ENCODE peak calls at places on chromosomes 12 and 14, in ten cellular contexts. R, S, N, B, Q, A, D, M, O and H are unnamed samples.

GRCh38 chr12:43797561-43798217 is 8.4 kb downstream of the TWF1 start:
- DNase-seq in D (no peak), A (no peak), Q (no peak), N (no peak), M (no peak), R (no peak), S (no peak), B (no peak), O (no peak), H (no peak)

GRCh38 chr12:46437411-46437810 is 64.8 kb upstream of the SLC38A2 start:
- DNase-seq in R (no peak), B (no peak), N (no peak), M (no peak), Q (no peak), D (no peak), A (no peak), S (no peak), O (no peak), H (no peak)

GRCh38 chr14:64971890-64972785 is at the start of gene RAB15:
- DNase-seq in O (peak), B (peak), N (peak), M (no peak), D (peak), R (peak), Q (peak), S (peak), A (peak), H (peak)

GRCh38 chr12:62737201-62737600 is 197.7 kb downstream of the PPM1H start:
- DNase-seq in R (no peak), M (no peak), N (no peak), A (no peak), D (no peak), S (no peak), Q (no peak), O (no peak), B (no peak), H (no peak)

GRCh38 chr12:53505086-53505485 is 2.2 kb downstream of the NPFF start:
- DNase-seq in Q (peak), A (no peak), B (no peak), M (no peak), S (no peak), N (no peak), O (peak), R (no peak), D (no peak), H (no peak)

GRCh38 chr14:81137316-81137715 is 83.4 kb downstream of the GTF2A1 start:
- DNase-seq in B (peak), R (no peak), Q (no peak), S (no peak), M (no peak), O (no peak), D (no peak), A (no peak), N (no peak), H (no peak)

GRCh38 chr14:22471545-22472121 is 117.4 kb downstream of the DAD1 start:
- DNase-seq in R (peak), B (peak), Q (no peak), M (peak), A (peak), O (no peak), N (peak), D (peak), S (no peak), H (peak)

GRCh38 chr14:23362200-23362599 is 2.8 kb downstream of the EFS start:
- DNase-seq in N (no peak), O (no peak), Q (no peak), D (no peak), B (no peak), A (no peak), S (no peak), R (no peak), M (no peak), H (no peak)

GRCh38 chr12:25056486-25057130 is 107.7 kb upstream of the BCAT1 start:
- DNase-seq in D (no peak), A (no peak), Q (no peak), M (no peak), R (no peak), B (no peak), S (no peak), O (no peak), N (no peak), H (no peak)

GRCh38 chr14:73743431-73743931 is 29.3 kb upstream of the PNMA1 start:
- DNase-seq in O (peak), Q (peak), R (no peak), D (peak), B (no peak), M (no peak), N (no peak), A (no peak), S (no peak), H (peak)

GRCh38 chr14:49512147-49512551 is 74.0 kb downstream of the RPS29 start:
- DNase-seq in O (no peak), S (no peak), N (no peak), M (no peak), D (no peak), A (no peak), Q (no peak), B (no peak), R (no peak), H (no peak)

GRCh38 chr12:91890742-91891141 is 254.9 kb downstream of the BTG1 start:
- DNase-seq in A (no peak), D (no peak), B (no peak), Q (no peak), N (no peak), O (no peak), R (no peak), S (no peak), M (no peak), H (no peak)

GRCh38 chr14:77377502-77377844 is 294 bp downstream of the SAMD15 start:
- DNase-seq in B (no peak), Q (no peak), O (no peak), S (no peak), A (no peak), D (no peak), R (no peak), N (no peak), M (no peak), H (no peak)

GRCh38 chr12:50572275-50572674 is 67.5 kb downstream of the DIP2B start:
- DNase-seq in R (peak), M (peak), O (no peak), A (no peak), D (no peak), Q (peak), B (peak), N (no peak), S (no peak), H (peak)

GRCh38 chr12:26113853-26114719 is 10.8 kb downstream of the BHLHE41 start:
- DNase-seq in N (peak), D (peak), O (peak), R (peak), Q (peak), M (peak), S (peak), B (peak), A (peak), H (peak)
- TF ChIP-seq CTCF in N (no peak), D (no peak), O (peak), R (peak), Q (peak), M (no peak), S (peak), B (peak), A (peak), H (peak)

GRCh38 chr12:48965447-48965846 is 6.1 kb downstream of the WNT10B start:
- DNase-seq in B (peak), A (peak), O (no peak), S (no peak), R (no peak), D (no peak), Q (no peak), M (no peak), N (no peak), H (no peak)
- TF ChIP-seq CTCF in B (peak), A (peak), O (peak), S (no peak), R (peak), D (no peak), Q (no peak), M (no peak), N (no peak), H (peak)

DNA sequence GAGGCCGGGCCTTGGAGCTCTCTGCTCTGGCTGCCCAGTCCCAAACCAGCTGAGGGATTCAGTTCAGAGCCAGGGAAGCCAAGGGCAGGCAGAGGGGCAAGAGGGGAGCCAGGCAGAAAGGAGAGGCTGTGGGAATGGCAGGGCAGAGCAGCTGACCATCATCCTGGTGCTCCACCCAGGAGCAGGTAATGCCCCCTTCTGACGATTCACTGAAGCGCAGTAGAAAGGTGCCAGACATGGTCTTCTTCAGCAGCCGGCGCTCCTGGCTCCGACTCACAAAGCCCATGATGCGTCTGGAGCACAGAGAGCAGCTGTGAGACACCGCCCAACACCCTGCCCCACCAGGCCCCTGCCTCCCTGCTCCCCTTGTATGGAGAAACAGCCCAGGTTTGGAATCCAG is 8.0 kb downstream of the IL23A start:
- DNase-seq in B (no peak), S (no peak), N (no peak), A (no peak), M (no peak), Q (no peak), O (no peak), D (no peak), R (no peak), H (no peak)
- TF ChIP-seq CTCF in B (peak), S (no peak), N (no peak), A (peak), M (no peak), Q (no peak), O (no peak), D (no peak), R (no peak), H (no peak)

GRCh38 chr12:120774169-120774916 is 48.7 kb downstream of the ACADS start:
- DNase-seq in R (no peak), Q (no peak), S (no peak), O (no peak), N (no peak), B (no peak), D (no peak), A (no peak), M (no peak), H (no peak)

GRCh38 chr12:120771097-120771496 is 45.5 kb downstream of the ACADS start:
- DNase-seq in R (no peak), Q (no peak), S (no peak), B (no peak), N (no peak), O (no peak), A (peak), D (no peak), M (no peak), H (no peak)

DNA sequence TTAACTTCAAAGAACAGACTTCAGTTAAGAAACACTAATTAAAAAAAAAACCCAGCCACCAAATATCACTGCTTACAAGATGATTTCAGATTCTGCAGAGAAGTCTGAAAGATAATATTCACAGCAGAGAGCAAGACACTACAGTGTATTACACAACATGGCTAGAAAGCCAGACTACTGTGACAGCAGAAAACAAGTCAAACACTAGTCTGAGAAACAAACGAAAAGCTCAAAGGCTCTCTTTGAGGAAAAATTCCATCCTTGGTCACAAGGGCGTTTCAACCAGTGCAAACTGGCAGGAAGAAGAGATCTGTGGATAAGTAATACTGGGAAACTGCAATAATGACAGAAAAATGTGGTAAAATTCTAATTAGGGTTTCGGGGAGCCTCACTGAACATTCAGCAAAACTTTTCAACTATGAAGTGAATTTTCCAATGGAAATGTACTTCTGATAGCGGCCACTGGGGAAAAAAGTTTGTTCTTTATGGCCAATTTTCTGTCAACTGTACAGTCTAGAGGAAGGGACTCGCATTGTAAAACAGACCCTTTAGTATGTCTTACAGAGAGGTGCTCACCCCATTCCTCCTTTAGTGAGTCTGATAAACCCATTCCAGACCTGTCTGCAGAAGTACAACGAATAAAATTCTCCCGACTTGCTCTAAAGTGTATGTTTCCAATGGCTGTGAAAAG is 50.4 kb downstream of the ACADS start:
- DNase-seq in Q (no peak), N (no peak), R (no peak), A (no peak), S (no peak), O (no peak), D (no peak), M (no peak), B (no peak), H (no peak)
- TF ChIP-seq CTCF in Q (no peak), N (no peak), R (peak), A (peak), S (peak), O (peak), D (peak), M (peak), B (peak), H (peak)

GRCh38 chr14:53358166-53358565 is 205.0 kb upstream of the DDHD1 start:
- DNase-seq in R (no peak), A (no peak), S (no peak), M (no peak), Q (no peak), N (no peak), O (no peak), B (no peak), D (no peak), H (no peak)
- TF ChIP-seq CTCF in R (no peak), A (no peak), S (no peak), M (no peak), Q (no peak), N (no peak), O (no peak), B (no peak), D (no peak), H (no peak)

GRCh38 chr14:55864890-55865655 is 253.1 kb upstream of the PELI2 start:
- DNase-seq in S (no peak), D (no peak), Q (no peak), N (no peak), M (no peak), R (no peak), A (peak), O (no peak), B (peak), H (no peak)
- TF ChIP-seq CTCF in S (no peak), D (no peak), Q (no peak), N (no peak), M (no peak), R (no peak), A (peak), O (no peak), B (peak), H (no peak)

DNA sequence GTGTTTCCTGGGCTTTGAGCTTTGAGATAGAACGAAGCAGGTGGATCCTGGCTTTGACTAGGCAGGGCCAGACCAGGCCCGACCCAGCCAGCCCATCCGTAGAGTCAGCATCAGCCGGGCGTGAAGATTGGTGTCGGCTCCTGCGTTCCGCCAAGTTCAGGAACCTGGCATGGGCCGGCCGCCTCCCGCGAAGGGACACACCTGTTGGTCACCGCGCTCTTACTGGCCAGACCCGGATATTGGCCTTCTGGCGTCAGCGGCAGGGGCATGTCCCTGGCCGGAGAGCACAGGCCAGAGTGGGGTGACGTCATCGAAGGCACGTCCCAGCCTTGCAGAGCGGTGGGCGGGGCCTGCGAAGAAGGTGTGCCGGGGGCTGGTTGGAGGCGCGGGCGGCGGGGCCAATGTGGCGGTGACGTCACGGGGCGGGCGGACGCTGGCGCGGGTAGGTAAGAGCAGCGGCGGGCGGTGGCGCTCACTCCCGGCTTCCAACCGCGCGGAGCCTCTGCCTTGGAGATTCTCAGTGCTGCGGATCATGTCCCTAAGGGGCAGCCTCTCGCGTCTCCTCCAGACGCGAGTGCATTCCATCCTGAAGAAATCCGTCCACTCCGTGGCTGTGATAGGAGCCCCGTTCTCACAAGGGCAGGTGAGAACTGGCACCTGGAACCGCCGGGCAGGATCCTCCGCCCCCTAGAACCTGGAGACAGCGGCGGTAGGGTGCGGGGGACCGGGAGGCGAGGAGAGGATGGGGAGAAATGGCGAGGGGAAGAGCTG is at the start of gene ARG2:
- DNase-seq in B (peak), S (peak), M (peak), D (peak), Q (peak), N (peak), A (peak), R (peak), O (peak), H (peak)
- TF ChIP-seq CTCF in B (no peak), S (no peak), M (no peak), D (no peak), Q (no peak), N (no peak), A (no peak), R (peak), O (no peak), H (no peak)

GRCh38 chr12:32062841-32063240 is 43.8 kb upstream of the BICD1 start:
- DNase-seq in D (no peak), O (no peak), A (no peak), M (no peak), Q (no peak), B (peak), S (no peak), R (no peak), N (no peak), H (no peak)
- TF ChIP-seq CTCF in D (no peak), O (no peak), A (no peak), M (no peak), Q (no peak), B (no peak), S (peak), R (no peak), N (no peak), H (no peak)

GRCh38 chr14:61362072-61362750 is 40.8 kb downstream of the PRKCH start:
- DNase-seq in A (no peak), M (no peak), D (no peak), B (no peak), O (no peak), N (no peak), R (no peak), Q (no peak), S (no peak), H (no peak)

GRCh38 chr14:61369097-61369496 is 47.7 kb downstream of the PRKCH start:
- DNase-seq in M (no peak), R (no peak), B (no peak), O (no peak), N (no peak), Q (no peak), S (no peak), D (no peak), A (no peak), H (no peak)

GRCh38 chr14:61364243-61364642 is 42.9 kb downstream of the PRKCH start:
- DNase-seq in Q (no peak), S (no peak), M (no peak), R (no peak), N (no peak), D (no peak), O (no peak), B (no peak), A (no peak), H (no peak)

GRCh38 chr14:61368061-61368710 is 46.8 kb downstream of the PRKCH start:
- DNase-seq in O (no peak), M (no peak), S (no peak), A (peak), R (no peak), Q (no peak), D (no peak), N (no peak), B (peak), H (no peak)

GRCh38 chr14:61365667-61366194 is 44.4 kb downstream of the PRKCH start:
- DNase-seq in N (no peak), R (no peak), D (no peak), S (no peak), B (no peak), M (no peak), O (no peak), A (no peak), Q (no peak), H (no peak)
- TF ChIP-seq CTCF in N (no peak), R (no peak), D (no peak), S (no peak), B (no peak), M (no peak), O (no peak), A (no peak), Q (no peak), H (no peak)